ENCODE peak calls at places on chromosomes 1 and 21, in six cellular contexts. U is neural crest cell, Q is AG09319, W is progenitor cell of endocrine pancreas, M is coronary artery, D is omental fat pad. B is an unnamed sample.
A peak's percentile ranks its signal among the peaks of the same experiment; 100 is the strongest.

GRCh38 chr1:55544826-55545225 is 329.7 kb upstream of the USP24 start:
- DNase-seq in W (no peak), D (no peak), Q (no peak), U (no peak), M (no peak), B (no peak)

GRCh38 chr1:55702064-55702463 is 486.9 kb upstream of the USP24 start:
- DNase-seq in W (no peak), D (no peak), Q (no peak), U (no peak), M (no peak), B (no peak)

GRCh38 chr1:17177654-17178053 is 27.3 kb upstream of the PADI1 start:
- DNase-seq in M (no peak), W (no peak), D (no peak), U (no peak), Q (no peak), B (no peak)

GRCh38 chr1:207579436-207579799 is 65.5 kb upstream of the CR1L start:
- DNase-seq in U (peak; percentile 46), M (no peak), D (no peak), W (peak; percentile 18), Q (peak; percentile 23), B (peak; percentile 60)

GRCh38 chr1:218284377-218284916 is 646 bp upstream of the RRP15 start:
- DNase-seq in D (no peak), U (no peak), Q (no peak), M (no peak), W (no peak), B (peak; percentile 33)

GRCh38 chr1:235442788-235443429 is 61.3 kb downstream of the B3GALNT2 start:
- DNase-seq in M (no peak), D (no peak), W (no peak), U (no peak), Q (peak; percentile 38), B (no peak)

GRCh38 chr1:111082421-111083192 is 57.3 kb downstream of the DRAM2 start:
- DNase-seq in W (no peak), U (no peak), Q (peak; percentile 30), M (no peak), D (no peak), B (no peak)

GRCh38 chr1:234507089-234507488 is 28.1 kb upstream of the TARBP1 start:
- DNase-seq in W (no peak), M (no peak), D (no peak), U (no peak), Q (no peak), B (no peak)

GRCh38 chr1:209150114-209150513 is 433.4 kb upstream of the CAMK1G start:
- DNase-seq in M (no peak), Q (no peak), W (peak; percentile 47), U (peak; percentile 44), D (no peak), B (no peak)

GRCh38 chr1:40796939-40797667 is 13.5 kb downstream of the KCNQ4 start:
- DNase-seq in W (no peak), D (no peak), Q (no peak), M (peak; percentile 94), U (no peak), B (no peak)

GRCh38 chr1:167518331-167518700 is at the start of gene CD247:
- DNase-seq in M (no peak), D (no peak), Q (no peak), U (no peak), W (no peak), B (no peak)

GRCh38 chr21:26840912-26841311 is 4.3 kb downstream of the ADAMTS1 start:
- DNase-seq in Q (no peak), D (no peak), W (no peak), M (peak; percentile 81), U (no peak), B (no peak)

GRCh38 chr1:145942891-145943290 is 14.9 kb downstream of the LIX1L start:
- DNase-seq in D (no peak), W (no peak), U (no peak), Q (no peak), M (no peak), B (no peak)

GRCh38 chr1:119040906-119041305 is 52.8 kb upstream of the TBX15 start:
- DNase-seq in U (no peak), M (no peak), W (no peak), Q (no peak), D (peak; percentile 30), B (no peak)

GRCh38 chr1:211625040-211625439 is 46.1 kb upstream of the SLC30A1 start:
- DNase-seq in M (no peak), Q (no peak), U (no peak), D (no peak), W (no peak), B (no peak)
- TF ChIP-seq CTCF in M (no peak), Q (peak; percentile 41), U (peak; percentile 22), D (no peak), W (no peak), B (no peak)

DNA sequence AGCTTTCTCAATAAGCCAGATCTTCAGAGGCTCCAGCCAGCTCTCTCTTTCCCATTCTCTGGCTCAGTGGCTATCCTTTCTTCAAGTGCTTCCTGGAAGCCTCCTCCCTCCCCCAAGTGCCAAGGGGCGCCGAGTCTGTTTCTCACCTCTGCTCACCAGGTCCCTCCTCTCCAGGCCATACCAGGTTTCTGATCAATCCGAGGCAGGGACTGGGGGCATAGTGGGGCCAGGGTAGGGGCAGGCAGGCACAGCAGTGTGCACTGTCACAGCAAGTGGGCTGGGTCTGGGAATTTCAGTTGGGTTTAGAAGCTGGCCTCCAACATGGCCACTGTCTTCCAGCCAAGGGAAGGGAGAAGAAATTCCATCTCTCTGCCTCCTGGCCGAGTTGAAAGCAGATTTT is 56.5 kb downstream of the NAV1 start:
- DNase-seq in U (no peak), Q (no peak), W (no peak), M (no peak), D (no peak), B (no peak)
- TF ChIP-seq CTCF in U (no peak), Q (no peak), W (no peak), M (no peak), D (no peak), B (no peak)

GRCh38 chr1:42957880-42958487 is 684 bp downstream of the SLC2A1 start:
- DNase-seq in M (no peak), U (peak; percentile 53), Q (no peak), D (no peak), W (peak; percentile 42), B (peak; percentile 74)
- TF ChIP-seq CTCF in M (no peak), U (no peak), Q (no peak), D (no peak), W (peak; percentile 31), B (no peak)

DNA sequence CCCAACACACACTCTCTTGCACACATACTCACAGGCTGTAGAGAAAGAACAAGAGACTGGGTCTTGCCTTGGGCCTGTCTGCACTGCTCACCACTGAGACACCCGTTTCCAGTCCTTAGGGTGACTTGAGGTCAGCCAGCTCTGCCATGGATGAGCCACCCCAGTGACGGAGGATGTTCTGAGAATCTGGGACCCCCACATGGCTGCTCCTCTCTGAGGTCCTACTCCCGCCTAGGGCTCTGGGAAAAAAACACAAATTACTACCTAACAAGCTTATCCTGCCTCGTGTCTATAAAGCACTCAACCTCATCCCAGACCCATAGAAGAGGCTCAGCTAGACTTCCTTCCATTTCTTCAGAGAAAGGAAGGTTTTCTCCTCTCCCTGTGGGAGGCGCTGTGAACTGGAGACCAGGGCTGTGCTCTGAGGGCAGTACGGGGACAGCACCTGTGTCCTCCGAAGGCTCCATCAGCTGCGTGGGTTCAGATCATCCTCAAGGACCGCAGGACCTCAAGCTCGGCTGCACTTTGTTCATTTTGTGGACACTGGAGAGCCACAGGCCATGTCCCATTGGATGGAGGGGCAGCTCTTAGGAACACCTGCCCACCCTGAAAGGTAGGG is 4.3 kb upstream of the CLEC20A start:
- DNase-seq in W (no peak), U (no peak), D (no peak), M (no peak), Q (no peak), B (no peak)
- TF ChIP-seq CTCF in W (no peak), U (no peak), D (no peak), M (no peak), Q (no peak), B (no peak)

GRCh38 chr1:3852711-3853498 is 4.1 kb downstream of the CEP104 start:
- DNase-seq in U (no peak), D (no peak), M (no peak), Q (no peak), W (no peak), B (no peak)

GRCh38 chr1:3858231-3858981 is 1.1 kb downstream of the DFFB start:
- DNase-seq in D (no peak), U (no peak), M (no peak), Q (no peak), W (no peak), B (peak; percentile 36)

GRCh38 chr1:3857791-3858129 is 484 bp downstream of the DFFB start:
- DNase-seq in W (no peak), Q (no peak), M (no peak), D (no peak), U (no peak), B (no peak)

GRCh38 chr1:3852091-3852490 is 4.9 kb downstream of the CEP104 start:
- DNase-seq in W (no peak), U (no peak), D (no peak), Q (no peak), M (no peak), B (no peak)

GRCh38 chr1:3856923-3857790 is at the start of the genes CEP104 and DFFB:
- DNase-seq in U (peak; percentile 83), Q (peak; percentile 30), W (peak; percentile 98), M (peak; percentile 90), D (peak; percentile 64), B (peak; percentile 93)
- TF ChIP-seq CTCF in U (no peak), Q (no peak), W (peak; percentile 47), M (no peak), D (no peak), B (no peak)

GRCh38 chr1:109283748-109284600 is 1.0 kb upstream of the PSRC1 start:
- DNase-seq in M (no peak), W (no peak), U (no peak), D (no peak), Q (no peak), B (no peak)
- TF ChIP-seq CTCF in M (no peak), W (no peak), U (no peak), D (no peak), Q (no peak), B (no peak)

DNA sequence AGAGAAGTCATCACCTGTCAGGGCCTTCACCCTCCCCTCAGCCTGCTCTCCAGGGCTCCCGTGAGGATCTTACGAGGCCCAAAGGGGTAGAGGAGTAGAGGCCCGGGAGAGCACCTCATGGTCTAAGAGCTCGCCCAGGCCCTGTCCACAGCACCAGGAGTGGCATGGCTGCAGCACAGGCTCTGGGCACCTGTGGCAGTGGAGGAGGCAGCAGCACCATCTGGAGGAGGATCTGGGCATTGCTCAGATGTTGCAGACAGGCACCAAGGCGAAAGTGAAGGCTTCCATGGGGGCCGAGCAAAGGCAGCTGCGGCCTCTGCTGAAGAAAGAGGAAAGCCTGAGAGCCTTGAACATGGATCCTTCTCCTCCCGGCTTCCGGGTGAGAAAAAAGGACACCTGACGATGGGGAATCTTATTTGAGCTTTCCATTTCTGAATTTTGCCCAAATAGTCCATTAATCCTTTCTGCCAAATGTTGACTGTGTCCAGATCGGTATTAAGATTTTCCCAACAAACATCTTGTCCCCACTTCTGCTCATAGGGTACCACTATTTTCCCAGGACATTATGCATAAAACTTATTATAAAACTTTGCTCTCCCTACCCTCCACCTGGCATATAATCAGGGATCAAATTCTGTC is 604.7 kb downstream of the PTPRC start:
- DNase-seq in U (peak; percentile 53), M (peak; percentile 50), D (no peak), Q (no peak), W (no peak), B (peak; percentile 69)
- TF ChIP-seq CTCF in U (peak; percentile 61), M (no peak), D (no peak), Q (peak; percentile 47), W (peak; percentile 40), B (peak; percentile 50)

GRCh38 chr1:33500547-33500946 is 28.1 kb downstream of the ZSCAN20 start:
- DNase-seq in D (no peak), Q (no peak), M (no peak), U (no peak), W (no peak), B (no peak)
- TF ChIP-seq CTCF in D (no peak), Q (peak; percentile 3), M (no peak), U (no peak), W (peak; percentile 38), B (peak; percentile 34)

B was measured in glutamatergic neuron.